ENCODE peak calls at places on chromosomes 2 and 18, in ten cellular contexts. Q is KBM-7; P is AML-193; E is naive B cell; N is pancreas; F is activated T-helper 1 cell treated with anti-CD3 and anti-CD28 coated beads, Interleukin-2, amount 50 U/mL, for 16 hours; C is stimulated activated CD8-positive, alpha-beta memory T cell treated with anti-CD3 and anti-CD28 coated beads, Interleukin-15, amount 100 ng/mL, for 24 hours; B is sciatic nerve; J is fibroblast of mammary gland; A is ACHN. S is an unnamed sample.

GRCh38 chr18:76686737-76687231 is 135.6 kb upstream of the ZNF236 start:
- DNase-seq in J (peak), E (no peak), Q (peak), A (peak), P (peak), F (no peak), C (no peak), B (peak), N (no peak), S (peak)

GRCh38 chr2:227506456-227506855 is 34.5 kb downstream of the AGFG1 start:
- DNase-seq in C (no peak), J (no peak), F (no peak), Q (peak), P (no peak), A (no peak), B (no peak), E (no peak), N (no peak), S (no peak)

GRCh38 chr2:127226520-127227263 is 6.6 kb upstream of the CYP27C1 start:
- DNase-seq in N (peak), P (no peak), A (peak), Q (peak), F (no peak), B (no peak), C (no peak), E (no peak), J (peak), S (peak)

GRCh38 chr2:101463885-101464653 is 10.8 kb downstream of the RFX8 start:
- DNase-seq in C (no peak), P (peak), B (no peak), N (no peak), E (no peak), F (no peak), A (no peak), Q (peak), J (peak), S (peak)

GRCh38 chr2:23757686-23758433 is 169.1 kb downstream of the ATAD2B start:
- DNase-seq in J (peak), E (no peak), N (no peak), P (no peak), B (no peak), A (peak), Q (no peak), F (no peak), C (no peak), S (peak)

GRCh38 chr2:157769866-157770265 is 106.3 kb downstream of the ACVR1 start:
- DNase-seq in C (no peak), P (no peak), J (no peak), E (no peak), B (no peak), Q (no peak), F (no peak), N (no peak), A (no peak), S (no peak)

GRCh38 chr2:71423817-71424420 is 29.4 kb upstream of the DYSF start:
- DNase-seq in Q (no peak), P (no peak), E (no peak), B (no peak), F (no peak), J (no peak), A (no peak), N (no peak), C (no peak), S (no peak)

GRCh38 chr2:61328707-61329251 is 142.1 kb downstream of the USP34 start:
- DNase-seq in C (no peak), B (no peak), P (no peak), A (no peak), N (no peak), J (peak), Q (peak), F (no peak), E (no peak), S (peak)

GRCh38 chr2:239263231-239263936 is 137.4 kb downstream of the HDAC4 start:
- DNase-seq in N (peak), C (no peak), F (no peak), E (no peak), Q (no peak), B (no peak), A (no peak), P (no peak), J (no peak), S (no peak)

GRCh38 chr2:234476766-234477165 is 20.1 kb downstream of the ARL4C start:
- DNase-seq in N (no peak), B (no peak), F (no peak), J (no peak), C (no peak), E (no peak), Q (no peak), A (no peak), P (no peak), S (no peak)

GRCh38 chr2:189609423-189609816 is 28.8 kb upstream of the SLC40A1 start:
- DNase-seq in E (no peak), Q (no peak), N (no peak), A (no peak), F (no peak), C (no peak), P (no peak), J (peak), B (no peak), S (no peak)

GRCh38 chr2:224155896-224156295 is 116.8 kb upstream of the SERPINE2 start:
- DNase-seq in J (no peak), E (no peak), P (no peak), N (no peak), C (no peak), A (no peak), Q (no peak), F (no peak), B (no peak), S (peak)

GRCh38 chr18:21955757-21956652 is 213.4 kb upstream of the GATA6 start:
- DNase-seq in A (peak), E (peak), J (peak), N (peak), F (peak), P (peak), B (peak), Q (peak), C (peak), S (peak)

GRCh38 chr2:82789886-82790276 is 1669.2 kb downstream of the SUCLG1 start:
- DNase-seq in B (no peak), P (no peak), J (no peak), E (no peak), F (no peak), Q (no peak), A (no peak), C (no peak), N (no peak), S (no peak)

GRCh38 chr18:79528846-79529245 is 133.1 kb downstream of the NFATC1 start:
- DNase-seq in C (peak), P (peak), E (peak), B (peak), A (peak), J (peak), Q (peak), N (peak), F (peak), S (peak)

GRCh38 chr2:46430992-46431391 is 48.4 kb upstream of the TMEM247 start:
- DNase-seq in B (no peak), P (no peak), J (no peak), E (no peak), N (no peak), A (no peak), C (no peak), Q (no peak), F (no peak), S (no peak)

GRCh38 chr2:20224716-20225293 is at the start of gene SDC1:
- DNase-seq in E (no peak), B (peak), N (peak), F (no peak), Q (no peak), J (peak), A (peak), C (no peak), P (no peak), S (peak)

GRCh38 chr2:37625781-37626548 is 45.5 kb downstream of the CDC42EP3 start:
- DNase-seq in N (no peak), E (peak), B (no peak), Q (no peak), C (no peak), F (peak), P (no peak), A (no peak), J (no peak), S (peak)

GRCh38 chr2:156099382-156099781 is 233.1 kb downstream of the NR4A2 start:
- DNase-seq in A (no peak), N (no peak), P (no peak), J (no peak), C (no peak), B (no peak), Q (no peak), E (no peak), F (no peak), S (no peak)

GRCh38 chr2:237711458-237712150 is 84.2 kb downstream of the LRRFIP1 start:
- DNase-seq in Q (no peak), A (no peak), P (no peak), J (no peak), E (no peak), B (no peak), C (no peak), F (no peak), N (no peak), S (no peak)

GRCh38 chr2:239911630-239912071 is 113.5 kb downstream of the NDUFA10 start:
- DNase-seq in J (no peak), F (no peak), B (no peak), E (no peak), Q (no peak), C (no peak), P (no peak), N (peak), A (no peak), S (no peak)

GRCh38 chr2:188788621-188789020 is 185.6 kb upstream of the COL3A1 start:
- DNase-seq in E (no peak), P (no peak), A (peak), J (peak), F (no peak), N (no peak), Q (no peak), C (no peak), B (peak), S (peak)

GRCh38 chr2:169080250-169081035 is 11.1 kb downstream of the DHRS9 start:
- DNase-seq in B (no peak), N (no peak), F (no peak), C (no peak), P (peak), Q (peak), E (peak), J (no peak), A (peak), S (peak)

GRCh38 chr2:109382946-109383345 is 230.8 kb downstream of the SEPTIN10 start:
- DNase-seq in E (no peak), A (no peak), Q (no peak), C (no peak), J (peak), F (no peak), N (peak), P (no peak), B (peak), S (peak)

GRCh38 chr2:64036343-64036742 is 17.1 kb upstream of the VPS54 start:
- DNase-seq in Q (peak), P (peak), C (no peak), B (no peak), A (peak), F (no peak), J (peak), N (no peak), E (no peak), S (peak)

GRCh38 chr18:61329398-61329797 is 3.8 kb upstream of the CDH20 start:
- DNase-seq in B (no peak), A (no peak), J (no peak), P (no peak), N (no peak), Q (no peak), E (no peak), F (no peak), C (no peak), S (no peak)

GRCh38 chr2:132915812-132916211 is 245.8 kb upstream of the LYPD1 start:
- DNase-seq in N (no peak), C (no peak), P (no peak), J (no peak), A (no peak), F (no peak), E (no peak), Q (no peak), B (no peak), S (no peak)

GRCh38 chr18:11801573-11801972 is 49.6 kb upstream of the CHMP1B start:
- DNase-seq in P (no peak), Q (no peak), E (no peak), J (no peak), C (no peak), F (no peak), B (no peak), N (no peak), A (no peak), S (no peak)

S was measured in astrocyte of the spinal cord.